ENCODE peak calls at places on chromosomes 1 and 21, in seven cellular contexts. U, B, T, Y, O, E and Q are unnamed samples.
A peak's percentile ranks its signal among the peaks of the same experiment; 100 is the strongest.

GRCh38 chr1:179995576-179995975 is 41.0 kb downstream of the CEP350 start:
- DNase-seq in U (no peak), B (no peak), T (no peak), Y (no peak), O (no peak), E (no peak), Q (no peak)

GRCh38 chr1:95311006-95311405 is 77.0 kb downstream of the RWDD3 start:
- DNase-seq in U (no peak), B (no peak), T (no peak), Y (no peak), O (no peak), E (no peak), Q (no peak)

GRCh38 chr1:6634278-6635052 is 9.8 kb downstream of the THAP3 start:
- DNase-seq in U (peak; percentile 56), B (no peak), T (no peak), Y (peak; percentile 25), O (peak; percentile 40), E (peak; percentile 66), Q (peak; percentile 78)

GRCh38 chr1:224381880-224382548 is 25.3 kb downstream of the CNIH4 start:
- DNase-seq in U (no peak), B (no peak), T (no peak), Y (no peak), O (no peak), E (no peak), Q (no peak)

GRCh38 chr1:234970371-234970730 is 158.3 kb downstream of the TOMM20 start:
- DNase-seq in U (no peak), B (no peak), T (no peak), Y (peak; percentile 98), O (peak; percentile 97), E (no peak), Q (no peak)

GRCh38 chr1:240310226-240310925 is 218.7 kb downstream of the FMN2 start:
- DNase-seq in U (no peak), B (no peak), T (no peak), Y (peak; percentile 85), O (peak; percentile 79), E (no peak), Q (no peak)

GRCh38 chr1:183039985-183040447 is 16.8 kb downstream of the LAMC1 start:
- DNase-seq in U (no peak), B (no peak), T (no peak), Y (peak; percentile 88), O (peak; percentile 85), E (peak; percentile 31), Q (no peak)

GRCh38 chr21:41670056-41670805 is 96.6 kb downstream of the RIPK4 start:
- DNase-seq in U (no peak), B (no peak), T (no peak), Y (no peak), O (no peak), E (no peak), Q (no peak)

GRCh38 chr1:77732090-77732489 is 27.6 kb downstream of the USP33 start:
- DNase-seq in U (no peak), B (no peak), T (no peak), Y (no peak), O (no peak), E (no peak), Q (no peak)

GRCh38 chr1:225767591-225768540 is 9.8 kb upstream of the SRP9 start:
- DNase-seq in U (peak; percentile 78), B (no peak), T (no peak), Y (peak; percentile 56), O (peak; percentile 61), E (peak; percentile 34), Q (peak; percentile 55)

GRCh38 chr1:205916541-205916940 is 26.7 kb downstream of the SLC26A9 start:
- DNase-seq in U (no peak), B (no peak), T (no peak), Y (peak; percentile 50), O (no peak), E (no peak), Q (no peak)

GRCh38 chr1:27600500-27601175 is 3.3 kb downstream of the AHDC1 start:
- DNase-seq in U (peak; percentile 88), B (no peak), T (no peak), Y (peak; percentile 45), O (peak; percentile 63), E (no peak), Q (peak; percentile 85)

GRCh38 chr1:205817988-205818387 is 5.0 kb upstream of the SLC41A1 start:
- DNase-seq in U (peak; percentile 58), B (no peak), T (no peak), Y (no peak), O (no peak), E (no peak), Q (no peak)

GRCh38 chr1:94641990-94642389 is 100.4 kb upstream of the F3 start:
- DNase-seq in U (no peak), B (no peak), T (no peak), Y (no peak), O (no peak), E (peak; percentile 79), Q (no peak)

GRCh38 chr1:31702836-31703404 is 897 bp downstream of the COL16A1 start:
- DNase-seq in U (no peak), B (no peak), T (no peak), Y (peak; percentile 9), O (no peak), E (peak; percentile 69), Q (no peak)

GRCh38 chr1:230328342-230329015 is 97.7 kb downstream of the PGBD5 start:
- DNase-seq in U (no peak), B (no peak), T (no peak), Y (no peak), O (peak; percentile 4), E (no peak), Q (no peak)

GRCh38 chr1:171166361-171166760 is 18.7 kb upstream of the FMO2 start:
- DNase-seq in U (no peak), B (no peak), T (no peak), Y (no peak), O (no peak), E (no peak), Q (no peak)

GRCh38 chr1:207032528-207033017 is at the start of gene C1orf116:
- DNase-seq in U (peak; percentile 96), B (no peak), T (peak; percentile 81), Y (no peak), O (no peak), E (peak; percentile 51), Q (peak; percentile 95)

GRCh38 chr1:91701494-91701869 is 184.5 kb downstream of the TGFBR3 start:
- DNase-seq in U (no peak), B (no peak), T (no peak), Y (no peak), O (no peak), E (no peak), Q (no peak)

GRCh38 chr1:17895986-17896385 is 140.9 kb downstream of the ACTL8 start:
- DNase-seq in U (no peak), B (no peak), T (no peak), Y (no peak), O (no peak), E (no peak), Q (no peak)

DNA sequence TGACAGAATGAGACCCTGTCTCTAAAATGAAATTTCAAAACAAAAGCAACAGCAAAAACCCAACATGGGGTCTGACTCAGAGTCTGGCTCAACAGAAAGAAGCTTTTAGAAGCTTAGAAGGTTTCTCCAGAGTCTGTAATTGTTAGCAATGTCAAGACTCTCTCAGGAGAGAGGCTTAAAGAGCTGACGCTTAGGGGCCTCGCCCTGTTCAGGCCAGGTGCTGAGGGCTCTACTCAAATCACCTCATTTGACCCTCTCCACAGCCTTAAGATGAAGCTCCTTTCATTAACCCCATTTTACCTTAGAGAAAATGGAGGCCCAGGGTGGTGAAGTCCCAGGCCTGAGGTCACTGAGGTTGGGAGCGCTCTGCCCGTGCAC is 5.3 kb upstream of the KIF17 start:
- DNase-seq in U (no peak), B (no peak), T (no peak), Y (no peak), O (no peak), E (no peak), Q (no peak)
- H3K18ac ChIP-seq in U (no peak overlapping the region), B (no peak overlapping the region), T (no peak overlapping the region), Y (no peak overlapping the region), O (no peak overlapping the region), E (no peak overlapping the region), Q (no peak overlapping the region)

DNA sequence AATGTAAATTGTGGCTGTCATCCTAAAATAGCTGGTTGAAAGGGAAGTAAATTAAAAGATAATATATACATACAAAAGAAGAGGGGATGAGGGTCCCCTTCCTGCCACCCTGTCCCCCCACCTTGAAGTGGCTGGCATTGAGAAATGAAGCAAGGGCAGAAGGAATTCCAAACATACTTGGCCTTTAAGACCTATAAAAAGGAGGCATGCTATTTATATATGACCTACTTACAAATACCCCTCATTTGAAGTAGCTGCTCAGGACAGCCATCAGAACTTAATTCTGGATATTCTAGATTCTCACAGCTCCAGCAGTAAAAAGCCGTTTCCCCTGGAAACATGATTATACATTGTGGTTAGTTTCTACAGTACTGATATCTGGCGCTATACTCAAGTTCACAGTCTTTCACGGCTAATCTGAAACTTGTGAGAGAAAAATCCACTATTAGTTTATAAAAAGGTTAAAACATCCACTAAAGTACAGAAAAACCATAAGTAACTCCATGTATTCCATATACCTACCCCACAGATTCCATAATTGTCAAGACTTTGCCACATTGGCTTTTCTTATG is 9.6 kb upstream of the MAP10 start:
- DNase-seq in U (no peak), B (no peak), T (no peak), Y (peak; percentile 8), O (peak; percentile 17), E (no peak), Q (no peak)
- H3K27ac ChIP-seq in U (no peak overlapping the region), B (no peak overlapping the region), T (no peak overlapping the region), Y (no peak overlapping the region), O (no peak overlapping the region), E (no peak overlapping the region), Q (no peak overlapping the region)

GRCh38 chr1:75531570-75531969 is 79.3 kb downstream of the SLC44A5 start:
- DNase-seq in U (no peak), B (no peak), T (no peak), Y (no peak), O (no peak), E (no peak), Q (no peak)

GRCh38 chr1:75533085-75533484 is 77.8 kb downstream of the SLC44A5 start:
- DNase-seq in U (no peak), B (no peak), T (no peak), Y (no peak), O (peak; percentile 14), E (peak; percentile 8), Q (no peak)

DNA sequence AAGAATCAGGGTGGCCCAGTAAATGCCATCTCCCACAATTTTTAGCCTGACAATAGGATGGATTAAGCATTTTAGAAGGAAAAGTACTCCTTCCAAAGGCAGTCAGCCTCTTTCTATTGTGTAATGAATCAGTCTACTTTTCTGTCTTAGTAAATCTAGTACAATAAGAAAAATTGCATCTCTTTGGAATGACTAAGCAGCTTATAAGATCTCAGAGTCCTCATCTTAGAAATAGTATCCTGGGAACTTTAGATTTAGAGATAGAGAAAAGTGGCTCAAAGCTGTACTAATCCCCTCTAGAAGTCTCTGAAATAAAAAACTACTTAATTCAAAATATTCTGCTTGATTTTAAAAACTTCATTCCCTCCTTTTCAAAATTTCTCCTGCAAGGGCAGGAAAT is 81.4 kb downstream of the SLC44A5 start:
- DNase-seq in U (no peak), B (no peak), T (no peak), Y (no peak), O (peak; percentile 25), E (peak; percentile 46), Q (no peak)
- H3K18ac ChIP-seq in U (no peak overlapping the region), B (no peak overlapping the region), T (no peak overlapping the region), Y (no peak overlapping the region), O (no peak overlapping the region), E (no peak overlapping the region), Q (no peak overlapping the region)

DNA sequence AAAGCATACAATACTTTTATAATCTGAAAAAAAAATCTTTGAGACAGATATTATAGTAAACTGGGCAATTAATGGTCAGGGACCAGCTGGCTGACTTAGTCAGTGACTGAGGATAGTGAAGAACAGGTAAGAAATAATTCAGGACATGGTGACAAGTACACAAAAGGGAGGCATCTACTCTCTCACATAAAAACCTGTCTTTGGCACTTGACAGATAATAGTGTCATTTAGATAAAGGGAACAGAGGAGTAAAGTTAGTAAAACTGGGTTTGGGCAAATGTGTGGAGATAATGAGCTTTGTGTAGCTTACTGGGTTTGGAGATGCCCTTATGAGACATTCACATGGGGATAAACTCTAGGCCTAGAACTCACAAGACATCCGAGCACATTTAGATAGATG is 4.1 kb downstream of the SSX2IP start:
- DNase-seq in U (no peak), B (no peak), T (no peak), Y (no peak), O (no peak), E (no peak), Q (no peak)
- H3K27ac ChIP-seq in U (no peak overlapping the region), B (no peak overlapping the region), T (no peak overlapping the region), Y (no peak overlapping the region), O (no peak overlapping the region), E (no peak overlapping the region), Q (no peak overlapping the region)